ENCODE peak calls at places on chromosomes 4 and X, in nine cellular contexts. One of them, this sample, is unnamed. For H3K4me1, the result is how much of the 10 kb centered on the place peaks cover.

GRCh38 chr4:152616804-152617203 is 63.0 kb downstream of the TMEM154 start:
- DNase-seq in left ventricle myocardium inferior: no peak
- DNase-seq in fibroblast of lung: no peak
- DNase-seq in hepatocyte: no peak
- DNase-seq in A549: no peak
- DNase-seq in CD8-positive, alpha-beta memory T cell: no peak
- DNase-seq in A673: no peak
- DNase-seq in naive thymus-derived CD4-positive, alpha-beta T cell: no peak
- DNase-seq in uterus: no peak
- DNase-seq in this sample: no peak

GRCh38 chr4:73392936-73393335 is 11.2 kb upstream of the ALB start:
- DNase-seq in left ventricle myocardium inferior: no peak
- DNase-seq in fibroblast of lung: no peak
- DNase-seq in hepatocyte: no peak
- DNase-seq in A549: no peak
- DNase-seq in CD8-positive, alpha-beta memory T cell: no peak
- DNase-seq in A673: no peak
- DNase-seq in naive thymus-derived CD4-positive, alpha-beta T cell: no peak
- DNase-seq in uterus: no peak
- DNase-seq in this sample: no peak

GRCh38 chr4:30429813-30430466 is 290.2 kb upstream of the PCDH7 start:
- DNase-seq in left ventricle myocardium inferior: no peak
- DNase-seq in fibroblast of lung: peak
- DNase-seq in hepatocyte: peak
- DNase-seq in A549: no peak
- DNase-seq in CD8-positive, alpha-beta memory T cell: no peak
- DNase-seq in A673: peak
- DNase-seq in naive thymus-derived CD4-positive, alpha-beta T cell: no peak
- DNase-seq in uterus: no peak
- DNase-seq in this sample: no peak

GRCh38 chr4:5882947-5883346 is 9.9 kb downstream of the CRMP1 start:
- DNase-seq in left ventricle myocardium inferior: no peak
- DNase-seq in fibroblast of lung: no peak
- DNase-seq in hepatocyte: no peak
- DNase-seq in A549: no peak
- DNase-seq in CD8-positive, alpha-beta memory T cell: no peak
- DNase-seq in A673: no peak
- DNase-seq in naive thymus-derived CD4-positive, alpha-beta T cell: no peak
- DNase-seq in uterus: no peak
- DNase-seq in this sample: no peak

GRCh38 chr4:10521386-10521785 is 64.2 kb upstream of the ZNF518B start:
- DNase-seq in left ventricle myocardium inferior: no peak
- DNase-seq in fibroblast of lung: no peak
- DNase-seq in hepatocyte: no peak
- DNase-seq in A549: no peak
- DNase-seq in CD8-positive, alpha-beta memory T cell: no peak
- DNase-seq in A673: no peak
- DNase-seq in naive thymus-derived CD4-positive, alpha-beta T cell: no peak
- DNase-seq in uterus: no peak
- DNase-seq in this sample: no peak

GRCh38 chrX:68511255-68511654 is 12.4 kb downstream of the YIPF6 start:
- DNase-seq in left ventricle myocardium inferior: no peak
- DNase-seq in fibroblast of lung: peak
- DNase-seq in hepatocyte: peak
- DNase-seq in A549: peak
- DNase-seq in CD8-positive, alpha-beta memory T cell: no peak
- DNase-seq in A673: peak
- DNase-seq in naive thymus-derived CD4-positive, alpha-beta T cell: no peak
- DNase-seq in uterus: peak
- DNase-seq in this sample: no peak

GRCh38 chr4:68748181-68748981 is 67.4 kb upstream of the UGT2B10 start:
- DNase-seq in left ventricle myocardium inferior: no peak
- DNase-seq in fibroblast of lung: no peak
- DNase-seq in hepatocyte: peak
- DNase-seq in A549: no peak
- DNase-seq in CD8-positive, alpha-beta memory T cell: no peak
- DNase-seq in A673: peak
- DNase-seq in naive thymus-derived CD4-positive, alpha-beta T cell: no peak
- DNase-seq in uterus: no peak
- DNase-seq in this sample: no peak

GRCh38 chrX:44974462-44974861 is 101.5 kb downstream of the KDM6A start:
- DNase-seq in left ventricle myocardium inferior: no peak
- DNase-seq in fibroblast of lung: peak
- DNase-seq in hepatocyte: no peak
- DNase-seq in A549: peak
- DNase-seq in CD8-positive, alpha-beta memory T cell: no peak
- DNase-seq in A673: no peak
- DNase-seq in naive thymus-derived CD4-positive, alpha-beta T cell: no peak
- DNase-seq in uterus: no peak
- DNase-seq in this sample: no peak

GRCh38 chr4:22987861-22988260 is 295.1 kb downstream of the GBA3 start:
- DNase-seq in left ventricle myocardium inferior: no peak
- DNase-seq in fibroblast of lung: peak
- DNase-seq in hepatocyte: no peak
- DNase-seq in A549: peak
- DNase-seq in CD8-positive, alpha-beta memory T cell: no peak
- DNase-seq in A673: no peak
- DNase-seq in naive thymus-derived CD4-positive, alpha-beta T cell: no peak
- DNase-seq in uterus: no peak
- DNase-seq in this sample: no peak

GRCh38 chr4:155807021-155807420 is 48.2 kb downstream of the GUCY1B1 start:
- DNase-seq in left ventricle myocardium inferior: no peak
- DNase-seq in fibroblast of lung: peak
- DNase-seq in hepatocyte: no peak
- DNase-seq in A549: no peak
- DNase-seq in CD8-positive, alpha-beta memory T cell: no peak
- DNase-seq in A673: no peak
- DNase-seq in naive thymus-derived CD4-positive, alpha-beta T cell: no peak
- DNase-seq in uterus: no peak
- DNase-seq in this sample: no peak

GRCh38 chrX:103839404-103839803 is 7.3 kb upstream of the RAB9B start:
- DNase-seq in left ventricle myocardium inferior: no peak
- DNase-seq in fibroblast of lung: no peak
- DNase-seq in hepatocyte: no peak
- DNase-seq in A549: no peak
- DNase-seq in CD8-positive, alpha-beta memory T cell: no peak
- DNase-seq in A673: no peak
- DNase-seq in naive thymus-derived CD4-positive, alpha-beta T cell: no peak
- DNase-seq in uterus: no peak
- DNase-seq in this sample: no peak

GRCh38 chrX:123185714-123186113 is 1.6 kb downstream of the GRIA3 start:
- DNase-seq in left ventricle myocardium inferior: no peak
- DNase-seq in fibroblast of lung: peak
- DNase-seq in hepatocyte: no peak
- DNase-seq in A549: no peak
- DNase-seq in CD8-positive, alpha-beta memory T cell: no peak
- DNase-seq in A673: no peak
- DNase-seq in naive thymus-derived CD4-positive, alpha-beta T cell: no peak
- DNase-seq in uterus: no peak
- DNase-seq in this sample: no peak

GRCh38 chrX:63686878-63687714 is 97.9 kb downstream of the ARHGEF9 start:
- DNase-seq in left ventricle myocardium inferior: no peak
- DNase-seq in fibroblast of lung: peak
- DNase-seq in hepatocyte: peak
- DNase-seq in A549: peak
- DNase-seq in CD8-positive, alpha-beta memory T cell: no peak
- DNase-seq in A673: peak
- DNase-seq in naive thymus-derived CD4-positive, alpha-beta T cell: no peak
- DNase-seq in uterus: no peak
- DNase-seq in this sample: no peak

GRCh38 chr4:115275615-115276014 is 162.2 kb upstream of the NDST4 start:
- DNase-seq in left ventricle myocardium inferior: no peak
- DNase-seq in fibroblast of lung: no peak
- DNase-seq in hepatocyte: no peak
- DNase-seq in A549: no peak
- DNase-seq in CD8-positive, alpha-beta memory T cell: no peak
- DNase-seq in A673: peak
- DNase-seq in naive thymus-derived CD4-positive, alpha-beta T cell: no peak
- DNase-seq in uterus: no peak
- DNase-seq in this sample: no peak

GRCh38 chrX:124211312-124211942 is 121.0 kb upstream of the TEX13D start:
- DNase-seq in left ventricle myocardium inferior: no peak
- DNase-seq in fibroblast of lung: no peak
- DNase-seq in hepatocyte: peak
- DNase-seq in A549: peak
- DNase-seq in CD8-positive, alpha-beta memory T cell: peak
- DNase-seq in A673: peak
- DNase-seq in naive thymus-derived CD4-positive, alpha-beta T cell: no peak
- DNase-seq in uterus: no peak
- DNase-seq in this sample: no peak

GRCh38 chr4:71113294-71113693 is 119.8 kb downstream of the DCK start:
- DNase-seq in left ventricle myocardium inferior: no peak
- DNase-seq in fibroblast of lung: no peak
- DNase-seq in hepatocyte: peak
- DNase-seq in A549: peak
- DNase-seq in CD8-positive, alpha-beta memory T cell: no peak
- DNase-seq in A673: no peak
- DNase-seq in naive thymus-derived CD4-positive, alpha-beta T cell: no peak
- DNase-seq in uterus: no peak
- DNase-seq in this sample: no peak

DNA sequence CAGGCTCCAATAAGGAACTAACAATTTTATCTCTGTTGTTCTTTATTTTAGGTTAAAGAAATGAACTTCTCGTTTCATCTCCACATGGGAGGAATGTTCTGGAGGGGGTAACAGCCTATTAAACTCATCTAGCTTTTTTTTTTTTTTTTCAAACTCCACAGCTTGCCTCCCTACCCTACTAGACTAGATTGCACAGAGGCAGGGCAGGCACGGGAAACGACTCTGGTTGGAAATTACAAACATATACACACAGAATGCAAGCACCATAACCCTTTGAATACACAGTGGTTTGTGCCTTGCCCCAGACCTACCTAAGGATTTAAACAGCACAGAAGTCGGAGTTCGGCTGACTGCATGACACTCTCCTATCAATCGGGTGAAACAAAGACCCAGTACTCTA is 2.7 kb downstream of the MECP2 start:
- DNase-seq in left ventricle myocardium inferior: no peak
- DNase-seq in fibroblast of lung: no peak
- DNase-seq in hepatocyte: no peak
- DNase-seq in A549: no peak
- DNase-seq in CD8-positive, alpha-beta memory T cell: no peak
- DNase-seq in A673: no peak
- DNase-seq in naive thymus-derived CD4-positive, alpha-beta T cell: no peak
- DNase-seq in uterus: no peak
- DNase-seq in this sample: no peak
- H3K4me3 ChIP-seq in left ventricle myocardium inferior: peak
- H3K4me3 ChIP-seq in fibroblast of lung: no peak
- H3K4me3 ChIP-seq in hepatocyte: no peak
- H3K4me3 ChIP-seq in A549: no peak
- H3K4me3 ChIP-seq in CD8-positive, alpha-beta memory T cell: peak
- H3K4me3 ChIP-seq in A673: no peak
- H3K4me3 ChIP-seq in naive thymus-derived CD4-positive, alpha-beta T cell: peak
- H3K4me3 ChIP-seq in uterus: peak
- H3K4me3 ChIP-seq in this sample: peak

DNA sequence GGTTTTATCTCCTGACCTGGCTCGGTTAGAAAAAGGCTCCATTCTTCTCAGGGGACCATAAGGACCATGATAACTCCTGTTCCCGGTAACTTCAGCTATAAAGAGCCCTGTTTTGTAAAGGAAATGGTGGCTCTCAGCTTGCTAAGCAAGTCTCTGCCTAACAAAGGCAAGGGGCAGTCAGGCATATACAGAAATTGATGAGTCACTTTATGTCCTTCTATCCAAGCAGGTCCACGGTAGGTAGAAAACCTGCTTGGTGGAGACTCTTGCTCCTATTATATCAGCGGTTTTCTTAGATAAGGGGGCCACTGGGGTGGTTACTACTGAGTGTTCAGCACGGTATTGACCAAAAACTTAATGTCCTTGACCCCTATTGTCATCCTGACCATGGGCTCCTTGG is 203.0 kb upstream of the KLF8 start:
- DNase-seq in left ventricle myocardium inferior: no peak
- DNase-seq in fibroblast of lung: no peak
- DNase-seq in hepatocyte: no peak
- DNase-seq in A549: no peak
- DNase-seq in CD8-positive, alpha-beta memory T cell: no peak
- DNase-seq in A673: no peak
- DNase-seq in naive thymus-derived CD4-positive, alpha-beta T cell: no peak
- DNase-seq in uterus: no peak
- DNase-seq in this sample: no peak
- H3K4me1 ChIP-seq in left ventricle myocardium inferior: under half
- H3K4me1 ChIP-seq in fibroblast of lung: under half
- H3K4me1 ChIP-seq in hepatocyte: under half
- H3K4me1 ChIP-seq in A549: under half
- H3K4me1 ChIP-seq in CD8-positive, alpha-beta memory T cell: under half
- H3K4me1 ChIP-seq in A673: under half
- H3K4me1 ChIP-seq in naive thymus-derived CD4-positive, alpha-beta T cell: under half
- H3K4me1 ChIP-seq in uterus: under half
- H3K4me1 ChIP-seq in this sample: under half

GRCh38 chrX:1249101-1249887 is 19.3 kb upstream of the CSF2RA start:
- DNase-seq in left ventricle myocardium inferior: peak
- DNase-seq in fibroblast of lung: peak
- DNase-seq in hepatocyte: peak
- DNase-seq in A549: peak
- DNase-seq in CD8-positive, alpha-beta memory T cell: no peak
- DNase-seq in A673: peak
- DNase-seq in naive thymus-derived CD4-positive, alpha-beta T cell: no peak
- DNase-seq in uterus: peak
- DNase-seq in this sample: peak
- H3K4me3 ChIP-seq in left ventricle myocardium inferior: peak
- H3K4me3 ChIP-seq in fibroblast of lung: no peak
- H3K4me3 ChIP-seq in hepatocyte: no peak
- H3K4me3 ChIP-seq in A549: no peak
- H3K4me3 ChIP-seq in CD8-positive, alpha-beta memory T cell: peak
- H3K4me3 ChIP-seq in A673: no peak
- H3K4me3 ChIP-seq in naive thymus-derived CD4-positive, alpha-beta T cell: peak
- H3K4me3 ChIP-seq in uterus: no peak
- H3K4me3 ChIP-seq in this sample: peak

GRCh38 chr4:87151730-87152129 is 68.7 kb downstream of the KLHL8 start:
- DNase-seq in left ventricle myocardium inferior: no peak
- DNase-seq in fibroblast of lung: no peak
- DNase-seq in hepatocyte: peak
- DNase-seq in A549: no peak
- DNase-seq in CD8-positive, alpha-beta memory T cell: no peak
- DNase-seq in A673: no peak
- DNase-seq in naive thymus-derived CD4-positive, alpha-beta T cell: no peak
- DNase-seq in uterus: no peak
- DNase-seq in this sample: no peak

GRCh38 chr4:87150498-87151261 is 69.7 kb downstream of the KLHL8 start:
- DNase-seq in left ventricle myocardium inferior: no peak
- DNase-seq in fibroblast of lung: peak
- DNase-seq in hepatocyte: peak
- DNase-seq in A549: peak
- DNase-seq in CD8-positive, alpha-beta memory T cell: peak
- DNase-seq in A673: peak
- DNase-seq in naive thymus-derived CD4-positive, alpha-beta T cell: no peak
- DNase-seq in uterus: peak
- DNase-seq in this sample: no peak

GRCh38 chr4:87152310-87153061 is 67.9 kb downstream of the KLHL8 start:
- DNase-seq in left ventricle myocardium inferior: no peak
- DNase-seq in fibroblast of lung: peak
- DNase-seq in hepatocyte: no peak
- DNase-seq in A549: no peak
- DNase-seq in CD8-positive, alpha-beta memory T cell: no peak
- DNase-seq in A673: peak
- DNase-seq in naive thymus-derived CD4-positive, alpha-beta T cell: no peak
- DNase-seq in uterus: peak
- DNase-seq in this sample: no peak

DNA sequence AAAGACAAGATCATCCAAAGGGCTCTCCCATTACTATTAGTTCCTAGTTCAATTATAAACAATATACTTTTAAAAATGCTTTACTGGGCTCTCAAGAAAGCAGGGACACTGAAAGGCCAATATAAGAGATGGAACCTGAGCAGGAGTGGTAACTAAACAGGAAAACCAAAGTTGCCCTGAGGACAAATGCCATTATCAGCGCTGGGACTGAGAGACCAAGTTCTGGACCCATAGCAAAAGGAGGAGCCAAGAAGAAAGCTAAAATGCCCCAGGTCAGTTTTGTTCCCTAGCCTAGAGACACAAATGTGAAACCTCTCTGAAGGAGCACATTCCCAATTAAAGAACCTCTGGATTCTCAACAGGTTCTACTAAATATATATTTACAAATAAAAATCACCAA is 67.3 kb downstream of the KLHL8 start:
- DNase-seq in left ventricle myocardium inferior: no peak
- DNase-seq in fibroblast of lung: no peak
- DNase-seq in hepatocyte: no peak
- DNase-seq in A549: no peak
- DNase-seq in CD8-positive, alpha-beta memory T cell: no peak
- DNase-seq in A673: no peak
- DNase-seq in naive thymus-derived CD4-positive, alpha-beta T cell: no peak
- DNase-seq in uterus: no peak
- DNase-seq in this sample: no peak
- H3K4me1 ChIP-seq in left ventricle myocardium inferior: under half
- H3K4me1 ChIP-seq in fibroblast of lung: under half
- H3K4me1 ChIP-seq in hepatocyte: under half
- H3K4me1 ChIP-seq in A549: under half
- H3K4me1 ChIP-seq in CD8-positive, alpha-beta memory T cell: under half
- H3K4me1 ChIP-seq in A673: under half
- H3K4me1 ChIP-seq in naive thymus-derived CD4-positive, alpha-beta T cell: under half
- H3K4me1 ChIP-seq in uterus: under half
- H3K4me1 ChIP-seq in this sample: under half

This sample was measured in lower lobe of right lung.